ENCODE peak calls at places on chromosomes 13 and 19, in ten cellular contexts. L is mammary epithelial cell, R is occipital lobe, Q is A549, P is breast epithelium, E is tibial artery, G is fibroblast of lung, W is HS-27A, M is AG08395, F is GF-D8. B is an unnamed sample.

GRCh38 chr13:74202129-74202528 is 67.9 kb upstream of the KLF12 start:
- DNase-seq in P (no peak), Q (no peak), E (no peak), G (no peak), F (no peak), R (no peak), M (no peak), L (no peak), W (no peak), B (no peak)

GRCh38 chr13:74316531-74316930 is 182.3 kb upstream of the KLF12 start:
- DNase-seq in P (no peak), R (no peak), E (no peak), Q (no peak), M (no peak), G (peak; percentile 75), W (no peak), F (no peak), L (peak; percentile 35), B (no peak)

GRCh38 chr13:110216403-110217041 is 90.4 kb downstream of the COL4A1 start:
- DNase-seq in P (no peak), G (peak; percentile 88), Q (no peak), W (no peak), E (no peak), F (no peak), L (no peak), R (no peak), M (peak; percentile 66), B (peak; percentile 68)

GRCh38 chr19:46656541-46656940 is 4.4 kb downstream of the DACT3 start:
- DNase-seq in L (no peak), R (no peak), Q (no peak), E (no peak), F (no peak), M (no peak), G (no peak), W (no peak), P (no peak), B (no peak)

GRCh38 chr19:35205733-35206323 is 22.7 kb downstream of the FAM187B start:
- DNase-seq in E (no peak), F (no peak), W (no peak), P (no peak), M (no peak), Q (no peak), G (no peak), L (no peak), R (no peak), B (no peak)

GRCh38 chr13:82002693-82003092 is 1661.8 kb upstream of the SPRY2 start:
- DNase-seq in Q (peak; percentile 52), P (no peak), L (no peak), G (peak; percentile 0), F (no peak), W (no peak), E (no peak), M (no peak), R (no peak), B (no peak)

GRCh38 chr13:30429721-30430694 is 7.7 kb downstream of the UBE2L5 start:
- DNase-seq in G (peak; percentile 95), P (no peak), M (peak; percentile 85), L (peak; percentile 91), R (no peak), W (no peak), Q (peak; percentile 50), E (no peak), F (no peak), B (peak; percentile 89)

GRCh38 chr13:42835012-42835411 is 53.6 kb downstream of the FAM216B start:
- DNase-seq in W (no peak), R (no peak), Q (no peak), M (no peak), F (no peak), L (no peak), E (no peak), P (no peak), G (no peak), B (no peak)

GRCh38 chr19:14943601-14944000 is 2.3 kb downstream of the OR7C2 start:
- DNase-seq in Q (no peak), M (no peak), R (no peak), P (no peak), G (no peak), E (no peak), W (no peak), F (no peak), L (peak; percentile 68), B (no peak)

GRCh38 chr13:107130516-107130915 is 562.6 kb upstream of the ARGLU1 start:
- DNase-seq in E (no peak), F (no peak), M (no peak), P (no peak), G (no peak), R (no peak), W (no peak), Q (no peak), L (no peak), B (no peak)

GRCh38 chr13:101382086-101382485 is 34.2 kb downstream of the NALCN start:
- DNase-seq in L (no peak), P (no peak), E (no peak), R (no peak), M (no peak), G (no peak), Q (no peak), F (no peak), W (no peak), B (no peak)

GRCh38 chr19:1646149-1646930 is 6.1 kb downstream of the TCF3 start:
- DNase-seq in Q (no peak), M (no peak), P (no peak), W (no peak), G (no peak), F (no peak), E (no peak), R (no peak), L (no peak), B (no peak)

GRCh38 chr19:48239582-48240141 is 16.1 kb downstream of the CARD8 start:
- DNase-seq in W (no peak), Q (no peak), R (no peak), M (no peak), L (peak; percentile 42), P (no peak), E (no peak), F (no peak), G (peak; percentile 42), B (peak; percentile 17)

GRCh38 chr19:38090561-38090960 is 133.5 kb downstream of the DPF1 start:
- DNase-seq in Q (no peak), E (no peak), W (no peak), M (no peak), G (no peak), L (no peak), R (peak; percentile 17), F (no peak), P (no peak), B (no peak)

GRCh38 chr13:96817336-96817941 is 176.8 kb downstream of the OXGR1 start:
- DNase-seq in G (peak; percentile 1), L (peak; percentile 4), Q (peak; percentile 8), E (no peak), W (no peak), M (no peak), P (no peak), F (no peak), R (no peak), B (no peak)

GRCh38 chr19:41872775-41873647 is 4.1 kb upstream of the CD79A start:
- DNase-seq in G (peak; percentile 60), P (peak; percentile 69), L (peak; percentile 77), W (no peak), M (peak; percentile 48), E (no peak), F (peak; percentile 54), Q (peak; percentile 94), R (no peak), B (peak; percentile 59)

GRCh38 chr13:28658539-28658795 is 463 bp upstream of the POMP start:
- DNase-seq in M (no peak), P (no peak), R (no peak), G (no peak), F (no peak), E (no peak), L (no peak), W (no peak), Q (no peak), B (no peak)

GRCh38 chr19:42411581-42412178 is 15.5 kb downstream of the LIPE start:
- DNase-seq in E (no peak), R (no peak), W (no peak), M (no peak), F (no peak), G (no peak), Q (no peak), L (no peak), P (no peak), B (no peak)

GRCh38 chr19:41296323-41296935 is 13.5 kb upstream of the CCDC97 start:
- DNase-seq in W (no peak), G (no peak), M (no peak), E (no peak), L (peak; percentile 91), P (peak; percentile 50), Q (no peak), R (no peak), F (no peak), B (no peak)

GRCh38 chr19:40253611-40254092 is 27.2 kb upstream of the CCNP start:
- DNase-seq in G (no peak), F (no peak), R (no peak), W (no peak), P (no peak), L (no peak), E (no peak), M (no peak), Q (no peak), B (no peak)

GRCh38 chr13:40341086-40341471 is 325.4 kb downstream of the FOXO1 start:
- DNase-seq in W (no peak), F (no peak), E (no peak), P (no peak), L (no peak), Q (no peak), G (peak; percentile 60), R (no peak), M (no peak), B (no peak)

GRCh38 chr13:32175307-32175706 is 139.9 kb downstream of the ZAR1L start:
- DNase-seq in R (no peak), G (no peak), E (no peak), L (no peak), F (no peak), Q (no peak), M (no peak), W (no peak), P (no peak), B (no peak)

GRCh38 chr19:1027020-1027952 is 878 bp downstream of the CNN2 start:
- DNase-seq in P (no peak), G (no peak), R (no peak), W (no peak), F (no peak), E (no peak), M (no peak), L (peak; percentile 31), Q (no peak), B (no peak)

GRCh38 chr13:78420814-78421213 is 182.5 kb downstream of the POU4F1 start:
- DNase-seq in M (no peak), Q (no peak), W (no peak), E (no peak), L (no peak), G (no peak), R (no peak), F (no peak), P (peak; percentile 32), B (no peak)

GRCh38 chr19:27765912-27766725 is 1446.8 kb downstream of the UQCRFS1 start:
- DNase-seq in R (no peak), G (no peak), F (no peak), Q (no peak), P (no peak), W (no peak), E (no peak), M (no peak), L (no peak), B (no peak)

GRCh38 chr19:54392078-54392477 is 23.2 kb upstream of the TTYH1 start:
- DNase-seq in Q (no peak), P (no peak), M (no peak), W (no peak), R (no peak), F (no peak), G (no peak), L (no peak), E (no peak), B (no peak)

GRCh38 chr19:15934332-15935078 is at the start of gene CYP4F11:
- DNase-seq in F (no peak), P (peak; percentile 57), W (no peak), Q (peak; percentile 87), M (no peak), R (peak; percentile 22), G (no peak), E (peak; percentile 65), L (peak; percentile 84), B (no peak)

GRCh38 chr13:49367640-49368431 is 76.0 kb downstream of the CAB39L start:
- DNase-seq in W (no peak), E (no peak), M (peak; percentile 14), G (peak; percentile 37), F (no peak), L (no peak), P (no peak), Q (no peak), R (no peak), B (no peak)

B was measured in HFFc6.